ENCODE peak calls at places on chromosome 11, in six cellular contexts. D is neuronal stem cell, J is IMR-90, A is H1, N is H9, T is trophoblast cell. Y is an unnamed sample.

GRCh38 chr11:44014968-44015623 is 32.7 kb upstream of the ACCSL start:
- DNase-seq in D (no peak), J (peak), A (no peak), N (peak), T (no peak), Y (peak)

GRCh38 chr11:76796511-76797203 is 13.5 kb downstream of the TSKU start:
- DNase-seq in D (no peak), J (no peak), A (no peak), N (no peak), T (no peak), Y (no peak)

GRCh38 chr11:19658344-19658743 is 54.3 kb upstream of the NAV2 start:
- DNase-seq in D (no peak), J (no peak), A (no peak), N (no peak), T (no peak), Y (no peak)

GRCh38 chr11:64241175-64241429 is 207 bp downstream of the FKBP2 start:
- DNase-seq in D (no peak), J (no peak), A (no peak), N (no peak), T (no peak), Y (no peak)

GRCh38 chr11:26078217-26078821 is 253.6 kb upstream of the ANO3 start:
- DNase-seq in D (no peak), J (peak), A (no peak), N (no peak), T (no peak), Y (peak)

GRCh38 chr11:133531450-133531849 is 851 bp downstream of the OPCML start:
- DNase-seq in D (no peak), J (no peak), A (no peak), N (no peak), T (no peak), Y (no peak)

GRCh38 chr11:107956543-107956942 is 28.3 kb downstream of the RAB39A start:
- DNase-seq in D (no peak), J (no peak), A (no peak), N (no peak), T (no peak), Y (no peak)

GRCh38 chr11:44776840-44777536 is 50.2 kb downstream of the TSPAN18 start:
- DNase-seq in D (no peak), J (no peak), A (no peak), N (peak), T (no peak), Y (no peak)

GRCh38 chr11:21133244-21133643 is 463.9 kb downstream of the NELL1 start:
- DNase-seq in D (no peak), J (no peak), A (no peak), N (no peak), T (no peak), Y (no peak)

GRCh38 chr11:24386551-24387404 is 110.1 kb upstream of the LUZP2 start:
- DNase-seq in D (no peak), J (peak), A (peak), N (no peak), T (peak), Y (peak)

GRCh38 chr11:71282581-71283351 is 30.4 kb upstream of the SHANK2 start:
- DNase-seq in D (no peak), J (no peak), A (no peak), N (peak), T (peak), Y (no peak)

GRCh38 chr11:12581923-12582322 is 92.3 kb upstream of the TEAD1 start:
- DNase-seq in D (no peak), J (peak), A (no peak), N (no peak), T (peak), Y (peak)

GRCh38 chr11:130403301-130403804 is 25.1 kb downstream of the ADAMTS8 start:
- DNase-seq in D (no peak), J (peak), A (no peak), N (peak), T (peak), Y (peak)

GRCh38 chr11:2537896-2538855 is 93.4 kb downstream of the KCNQ1 start:
- DNase-seq in D (no peak), J (no peak), A (no peak), N (no peak), T (peak), Y (no peak)

DNA sequence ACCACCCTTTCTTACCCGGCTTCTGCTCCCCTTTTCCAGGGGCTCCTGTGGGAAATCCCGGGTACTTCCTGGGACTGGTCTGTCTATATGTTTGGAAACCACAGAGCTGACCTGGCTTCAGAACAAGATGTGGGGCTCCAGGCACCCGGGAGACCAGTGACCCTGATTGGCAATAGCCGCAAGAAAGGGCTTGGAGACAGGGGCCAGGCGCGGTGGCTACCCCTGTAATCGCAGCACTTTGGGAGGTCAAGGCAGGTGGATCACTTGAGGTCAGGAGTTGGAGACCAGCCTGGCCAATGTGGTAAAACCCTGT is 3.2 kb upstream of the NEAT1 start:
- DNase-seq in D (no peak), J (no peak), A (no peak), N (no peak), T (no peak), Y (no peak)
- H4K8ac ChIP-seq in D (no peak), J (peak), A (peak), N (no peak), T (peak), Y (peak)

GRCh38 chr11:115362997-115363396 is 141.2 kb downstream of the CADM1 start:
- DNase-seq in D (no peak), J (no peak), A (no peak), N (no peak), T (no peak), Y (no peak)

GRCh38 chr11:115363426-115363825 is 140.8 kb downstream of the CADM1 start:
- DNase-seq in D (no peak), J (no peak), A (no peak), N (no peak), T (no peak), Y (no peak)

GRCh38 chr11:115363921-115364320 is 140.3 kb downstream of the CADM1 start:
- DNase-seq in D (no peak), J (peak), A (no peak), N (no peak), T (peak), Y (no peak)

GRCh38 chr11:115360186-115360824 is 143.9 kb downstream of the CADM1 start:
- DNase-seq in D (no peak), J (peak), A (no peak), N (no peak), T (no peak), Y (peak)

DNA sequence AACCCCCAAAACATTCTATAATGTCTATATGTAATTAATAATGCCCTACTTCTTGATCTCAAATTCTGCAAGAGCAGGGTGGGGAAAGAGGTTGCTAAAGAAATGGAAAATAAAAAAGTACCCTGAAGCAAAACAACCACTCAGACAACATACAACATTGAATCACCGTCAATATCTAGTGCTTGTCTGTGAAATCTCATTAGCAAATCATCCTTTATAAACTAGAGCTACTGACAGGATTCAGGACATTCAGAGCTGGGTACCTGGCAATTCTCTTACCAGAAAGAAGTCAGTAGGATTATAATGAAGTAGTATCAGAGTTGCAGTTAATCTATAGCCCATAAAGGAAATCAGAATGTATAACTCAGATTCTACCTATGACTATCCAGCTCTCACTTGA is 143.2 kb downstream of the CADM1 start:
- DNase-seq in D (no peak), J (no peak), A (no peak), N (no peak), T (no peak), Y (no peak)
- H3K27ac ChIP-seq in D (no peak), J (no peak), A (no peak), N (no peak), T (no peak), Y (no peak)

GRCh38 chr11:15027011-15027410 is 46.4 kb upstream of the CALCB start:
- DNase-seq in D (no peak), J (no peak), A (no peak), N (no peak), T (peak), Y (no peak)
- H4K91ac ChIP-seq in D (no peak), J (no peak), A (no peak), N (no peak), T (no peak), Y (no peak)

DNA sequence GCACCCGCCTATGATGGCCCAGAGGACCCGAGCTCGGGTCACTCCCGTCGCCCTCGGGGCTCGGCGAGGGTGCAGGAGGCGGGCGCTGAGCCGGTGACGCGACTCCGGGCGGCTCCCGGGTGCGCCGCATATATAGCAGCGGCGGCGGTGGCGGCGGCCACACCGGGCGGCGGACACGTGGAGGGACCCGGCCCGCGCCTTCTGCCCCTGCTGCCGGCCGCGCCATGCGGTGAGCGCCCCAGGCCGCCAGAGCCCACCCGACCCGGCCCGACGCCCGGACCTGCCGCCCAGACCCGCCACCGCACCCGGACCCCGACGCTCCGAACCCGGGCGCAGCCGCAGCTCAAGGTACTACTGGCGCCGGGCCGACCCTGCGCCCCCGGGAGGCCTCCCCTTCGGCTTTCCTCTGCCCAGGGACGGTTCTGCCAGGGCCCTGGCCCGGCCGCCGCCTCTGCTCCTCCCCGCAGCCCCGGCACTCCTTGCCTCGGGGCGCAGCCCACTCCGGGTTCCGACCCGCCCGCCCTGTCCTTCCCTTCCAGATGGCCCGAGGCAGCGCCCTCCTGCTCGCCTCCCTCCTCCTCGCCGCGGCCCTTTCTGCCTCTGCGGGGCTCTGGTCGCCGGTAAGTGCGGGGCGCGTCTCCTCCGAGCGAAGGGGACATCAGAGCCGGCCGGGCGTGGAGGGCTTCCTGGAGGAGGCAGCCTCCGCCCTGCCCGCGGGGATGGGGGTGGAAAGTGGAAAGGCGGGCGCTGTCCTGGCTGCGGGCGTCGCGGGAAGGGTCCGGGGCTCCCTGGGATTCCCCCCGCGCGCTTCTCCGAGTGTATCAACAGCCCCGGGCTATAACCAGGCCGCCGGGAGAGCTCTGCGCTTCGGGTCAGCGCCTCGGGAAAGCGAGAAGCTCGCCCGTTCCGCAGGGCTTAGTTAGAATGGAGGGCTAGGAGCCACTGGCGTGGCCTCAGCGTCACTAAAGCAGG is at the start of gene GAL:
- DNase-seq in D (no peak), J (no peak), A (no peak), N (peak), T (peak), Y (peak)
- H4K8ac ChIP-seq in D (no peak), J (no peak), A (peak), N (no peak), T (no peak), Y (no peak)

DNA sequence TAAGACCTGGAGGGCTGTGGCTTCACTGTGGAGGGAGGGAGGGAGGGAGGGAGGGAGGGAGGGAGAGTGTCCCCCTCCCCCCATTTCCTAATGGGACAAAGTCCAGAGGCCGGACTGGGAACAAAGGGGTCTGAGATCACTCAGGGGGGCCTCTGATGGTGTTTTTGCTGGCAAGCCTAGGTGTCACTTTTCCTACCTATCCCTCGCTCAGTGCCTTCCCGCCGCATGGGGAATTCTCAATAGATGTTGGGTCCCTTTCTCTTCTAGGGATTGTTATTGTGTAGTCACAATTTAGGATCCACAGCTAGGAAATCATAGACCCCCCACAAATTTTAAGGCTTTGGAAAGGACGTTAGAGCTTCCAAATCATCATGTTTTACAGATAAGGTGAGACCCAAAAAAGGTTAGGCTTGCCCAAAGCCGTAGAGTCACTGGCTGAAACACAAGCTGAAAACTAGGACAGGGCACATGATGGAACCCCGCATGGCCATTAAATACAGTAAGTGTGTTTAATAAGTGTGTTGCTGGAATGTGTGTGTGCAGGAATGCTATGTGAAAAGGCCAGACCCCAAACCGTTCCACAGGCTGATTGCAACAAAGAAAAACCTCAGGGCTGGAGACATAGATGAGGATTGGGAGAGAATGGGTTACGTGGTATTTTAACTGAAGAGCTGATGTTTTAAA is 4.8 kb upstream of the FTH1 start:
- DNase-seq in D (no peak), J (no peak), A (no peak), N (no peak), T (peak), Y (no peak)
- H3K27ac ChIP-seq in D (no peak), J (peak), A (no peak), N (peak), T (peak), Y (peak)

DNA sequence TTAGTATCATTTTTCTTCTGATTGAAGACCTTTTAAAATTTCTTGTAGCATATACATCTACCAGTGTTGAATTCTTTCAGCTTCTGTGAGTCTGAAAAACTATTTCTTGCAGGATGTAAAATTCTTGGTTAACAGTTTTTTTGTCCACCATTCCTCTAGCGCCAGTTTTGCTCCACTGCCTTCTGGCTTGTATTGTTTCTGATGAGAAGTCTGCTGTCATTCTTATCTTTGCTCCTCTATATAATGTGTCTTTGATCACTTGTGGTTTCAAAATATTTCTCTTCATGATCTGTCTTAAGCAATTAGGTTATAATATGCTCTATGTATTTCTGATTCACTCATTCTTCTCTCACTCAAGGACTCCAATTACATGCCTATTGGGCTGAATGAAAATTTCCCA is 152.3 kb downstream of the INSC start:
- DNase-seq in D (no peak), J (no peak), A (no peak), N (no peak), T (no peak), Y (no peak)
- H4K91ac ChIP-seq in D (no peak), J (no peak), A (no peak), N (no peak), T (no peak), Y (no peak)

GRCh38 chr11:41394562-41395160 is 64.8 kb downstream of the LRRC4C start:
- DNase-seq in D (no peak), J (no peak), A (no peak), N (no peak), T (no peak), Y (no peak)
- H4K8ac ChIP-seq in D (no peak), J (no peak), A (no peak), N (no peak), T (no peak), Y (no peak)

GRCh38 chr11:114168691-114169090 is 109.2 kb downstream of the ZBTB16 start:
- DNase-seq in D (no peak), J (no peak), A (no peak), N (no peak), T (no peak), Y (no peak)
- H3K27ac ChIP-seq in D (no peak), J (no peak), A (no peak), N (no peak), T (no peak), Y (no peak)

GRCh38 chr11:17855531-17856290 is 121.1 kb downstream of the KCNC1 start:
- DNase-seq in D (no peak), J (no peak), A (no peak), N (no peak), T (peak), Y (no peak)
- H4K91ac ChIP-seq in D (no peak), J (no peak), A (no peak), N (no peak), T (no peak), Y (no peak)

Y was measured in mesenchymal stem cell.